ENCODE peak calls at places on chromosomes 11 and 22, in eight cellular contexts. X is iPS-NIHi11, A is psoas muscle, W is naive B cell, M is GM04504, Q is IMR-90, O is PC-9, C is heart left ventricle. P is an unnamed sample.

GRCh38 chr11:11414996-11415395 is 61.9 kb upstream of the CSNK2A3 start:
- DNase-seq in X (no peak), A (no peak), W (no peak), M (no peak), Q (no peak), O (no peak), C (no peak), P (no peak)

GRCh38 chr11:131674051-131674755 is 303.8 kb downstream of the NTM start:
- DNase-seq in X (peak), A (peak), W (no peak), M (peak), Q (peak), O (peak), C (peak), P (no peak)

GRCh38 chr11:73734996-73735395 is 25.9 kb downstream of the RAB6A start:
- DNase-seq in X (no peak), A (no peak), W (no peak), M (no peak), Q (peak), O (no peak), C (no peak), P (no peak)

GRCh38 chr11:63829823-63830489 is 9.0 kb upstream of the MARK2 start:
- DNase-seq in X (peak), A (no peak), W (no peak), M (no peak), Q (peak), O (peak), C (no peak), P (no peak)

GRCh38 chr22:27879923-27880322 is 39.1 kb downstream of the PITPNB start:
- DNase-seq in X (peak), A (no peak), W (peak), M (no peak), Q (peak), O (no peak), C (no peak), P (no peak)

GRCh38 chr11:103808246-103808645 is 228.2 kb upstream of the DDI1 start:
- DNase-seq in X (no peak), A (no peak), W (no peak), M (no peak), Q (peak), O (no peak), C (no peak), P (no peak)

GRCh38 chr11:29527391-29527936 is 489.4 kb downstream of the KCNA4 start:
- DNase-seq in X (no peak), A (no peak), W (no peak), M (peak), Q (peak), O (peak), C (no peak), P (no peak)

GRCh38 chr11:110989734-110990133 is 255.8 kb upstream of the POU2AF2 start:
- DNase-seq in X (no peak), A (peak), W (no peak), M (no peak), Q (peak), O (no peak), C (no peak), P (no peak)

GRCh38 chr11:111560785-111561184 is 20.3 kb downstream of the LAYN start:
- DNase-seq in X (no peak), A (no peak), W (no peak), M (no peak), Q (no peak), O (no peak), C (no peak), P (no peak)

GRCh38 chr11:92888701-92889100 is 80.8 kb upstream of the MTNR1B start:
- DNase-seq in X (no peak), A (no peak), W (no peak), M (no peak), Q (no peak), O (no peak), C (no peak), P (no peak)

P was measured in chondrocyte.